ENCODE peak calls at places on chromosomes 13 and 19, in nine cellular contexts. W, J, D, U, R, Z, L, O and V are unnamed samples.

GRCh38 chr13:59623516-59623915 is 540.2 kb downstream of the DIAPH3 start:
- DNase-seq in W (no peak), J (no peak), D (no peak), U (no peak), R (no peak), Z (no peak), L (no peak), O (no peak), V (no peak)

GRCh38 chr19:30792561-30793505 is 420.6 kb downstream of the ZNF536 start:
- DNase-seq in W (no peak), J (no peak), D (no peak), U (no peak), R (no peak), Z (no peak), L (no peak), O (no peak), V (no peak)

GRCh38 chr19:58325623-58326022 is 1.2 kb upstream of the ZSCAN22 start:
- DNase-seq in W (no peak), J (no peak), D (no peak), U (no peak), R (no peak), Z (no peak), L (no peak), O (no peak), V (no peak)

GRCh38 chr13:48412100-48412556 is 785 bp downstream of the LPAR6 start:
- DNase-seq in W (no peak), J (no peak), D (no peak), U (no peak), R (no peak), Z (no peak), L (no peak), O (no peak), V (no peak)

GRCh38 chr13:27962128-27962841 is 6.8 kb downstream of the CDX2 start:
- DNase-seq in W (no peak), J (no peak), D (peak; percentile 25), U (no peak), R (no peak), Z (peak; percentile 65), L (no peak), O (peak; percentile 45), V (no peak)

GRCh38 chr19:45630463-45630862 is 8.7 kb downstream of the EML2 start:
- DNase-seq in W (no peak), J (peak; percentile 64), D (no peak), U (no peak), R (peak; percentile 98), Z (no peak), L (no peak), O (no peak), V (peak; percentile 54)

GRCh38 chr19:35870798-35871197 is 2.4 kb downstream of the APLP1 start:
- DNase-seq in W (no peak), J (no peak), D (no peak), U (no peak), R (no peak), Z (no peak), L (no peak), O (no peak), V (no peak)

GRCh38 chr13:95188128-95188527 is 113.1 kb downstream of the ABCC4 start:
- DNase-seq in W (no peak), J (no peak), D (no peak), U (no peak), R (no peak), Z (no peak), L (no peak), O (no peak), V (no peak)

GRCh38 chr13:110005563-110005962 is 219.2 kb upstream of the IRS2 start:
- DNase-seq in W (no peak), J (no peak), D (no peak), U (no peak), R (no peak), Z (no peak), L (no peak), O (no peak), V (no peak)

GRCh38 chr19:53991224-53992113 is at the start of gene CACNG6:
- DNase-seq in W (no peak), J (no peak), D (peak; percentile 74), U (no peak), R (no peak), Z (no peak), L (no peak), O (peak; percentile 72), V (no peak)

GRCh38 chr19:10333758-10334339 is 520 bp upstream of the RAVER1 start:
- DNase-seq in W (no peak), J (no peak), D (peak; percentile 29), U (no peak), R (no peak), Z (no peak), L (no peak), O (peak; percentile 33), V (no peak)